ENCODE peak calls at places on chromosome 13, in seven cellular contexts. D is neural progenitor cell, Y is GM23248, I is PC-3, G is HCT116, B is MM.1S, A is GM23338. N is an unnamed sample.

GRCh38 chr13:60642552-60642951 is 245.5 kb downstream of the TDRD3 start:
- DNase-seq in D (no peak), Y (peak; percentile 2), I (peak; percentile 16), G (no peak), B (no peak), A (peak; percentile 43), N (no peak)

GRCh38 chr13:108595416-108596257 is 33.8 kb upstream of the MYO16 start:
- DNase-seq in D (peak; percentile 32), Y (no peak), I (no peak), G (no peak), B (no peak), A (no peak), N (no peak)

GRCh38 chr13:91184244-91184926 is 163.1 kb upstream of the MIR17HG start:
- DNase-seq in D (no peak), Y (peak; percentile 2), I (peak; percentile 23), G (no peak), B (no peak), A (no peak), N (no peak)

GRCh38 chr13:31998131-31998530 is 33.4 kb upstream of the FRY start:
- DNase-seq in D (no peak), Y (no peak), I (no peak), G (no peak), B (no peak), A (peak; percentile 16), N (peak; percentile 13)

GRCh38 chr13:20487927-20488326 is 37.7 kb downstream of the CRYL1 start:
- DNase-seq in D (no peak), Y (no peak), I (no peak), G (no peak), B (peak; percentile 14), A (no peak), N (no peak)

GRCh38 chr13:48975101-48975925 is at the start of gene FNDC3A:
- DNase-seq in D (peak; percentile 91), Y (peak; percentile 77), I (peak; percentile 51), G (peak; percentile 29), B (peak; percentile 48), A (peak; percentile 89), N (peak; percentile 91)

GRCh38 chr13:98957731-98958442 is 20.0 kb downstream of the DOCK9 start:
- DNase-seq in D (no peak), Y (no peak), I (no peak), G (no peak), B (no peak), A (no peak), N (no peak)

GRCh38 chr13:114097893-114098688 is 34.3 kb downstream of the RASA3 start:
- DNase-seq in D (no peak), Y (no peak), I (no peak), G (no peak), B (no peak), A (no peak), N (no peak)

GRCh38 chr13:78604782-78605611 is 1.6 kb upstream of the POU4F1 start:
- DNase-seq in D (peak; percentile 67), Y (peak; percentile 52), I (no peak), G (no peak), B (no peak), A (peak; percentile 79), N (no peak)

GRCh38 chr13:34803756-34804155 is 138.3 kb upstream of the NBEA start:
- DNase-seq in D (no peak), Y (no peak), I (peak; percentile 57), G (no peak), B (no peak), A (no peak), N (no peak)

GRCh38 chr13:79679334-79679733 is 198.4 kb downstream of the NDFIP2 start:
- DNase-seq in D (peak; percentile 87), Y (peak; percentile 81), I (peak; percentile 76), G (peak; percentile 56), B (peak; percentile 62), A (peak; percentile 93), N (peak; percentile 89)

GRCh38 chr13:72384879-72385278 is 342.6 kb downstream of the MZT1 start:
- DNase-seq in D (no peak), Y (no peak), I (peak; percentile 46), G (no peak), B (no peak), A (no peak), N (peak; percentile 13)

GRCh38 chr13:76992548-76993001 is 694 bp downstream of the CLN5 start:
- DNase-seq in D (peak; percentile 60), Y (peak; percentile 65), I (peak; percentile 14), G (no peak), B (peak; percentile 35), A (peak; percentile 60), N (peak; percentile 62)

GRCh38 chr13:28630864-28631263 is 28.1 kb upstream of the POMP start:
- DNase-seq in D (no peak), Y (peak; percentile 44), I (no peak), G (no peak), B (no peak), A (no peak), N (no peak)

GRCh38 chr13:60627071-60627686 is 230.2 kb downstream of the TDRD3 start:
- DNase-seq in D (peak; percentile 90), Y (peak; percentile 50), I (peak; percentile 56), G (peak; percentile 19), B (peak; percentile 18), A (peak; percentile 91), N (peak; percentile 70)

GRCh38 chr13:76759877-76760276 is 126.3 kb downstream of the KCTD12 start:
- DNase-seq in D (no peak), Y (no peak), I (no peak), G (no peak), B (no peak), A (no peak), N (no peak)

DNA sequence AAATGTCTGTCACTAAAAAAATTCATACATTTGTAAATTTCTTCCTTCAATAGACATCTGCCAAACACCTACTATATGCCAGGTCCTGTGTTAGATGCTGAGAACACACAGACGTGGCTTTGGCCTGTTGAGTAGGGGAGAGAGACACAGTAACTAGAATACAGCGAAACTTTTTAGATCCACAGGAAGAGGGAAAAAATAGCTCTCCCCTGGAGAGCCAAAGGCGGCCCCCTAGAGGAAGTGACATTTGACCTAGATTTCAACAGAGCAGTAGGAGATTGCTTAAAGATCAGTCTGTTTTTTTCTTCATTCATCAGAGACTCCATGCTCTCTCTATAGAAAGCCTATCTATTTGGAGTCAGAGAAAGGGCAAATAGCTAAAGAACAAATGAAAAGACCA is 11.3 kb downstream of the LCP1 start:
- DNase-seq in D (no peak), Y (no peak), I (no peak), G (no peak), B (no peak), A (peak; percentile 44), N (no peak)
- H3K4me3 ChIP-seq in D (no peak overlapping the region), Y (no peak overlapping the region), I (no peak overlapping the region), G (no peak overlapping the region), B (no peak overlapping the region), A (no peak overlapping the region), N (no peak overlapping the region)

GRCh38 chr13:85700909-85701308 is 98.3 kb downstream of the SLITRK6 start:
- DNase-seq in D (no peak), Y (no peak), I (peak; percentile 62), G (no peak), B (peak; percentile 50), A (no peak), N (no peak)

GRCh38 chr13:85693889-85694511 is 105.2 kb downstream of the SLITRK6 start:
- DNase-seq in D (no peak), Y (no peak), I (peak; percentile 8), G (no peak), B (no peak), A (peak; percentile 14), N (peak; percentile 23)

GRCh38 chr13:85698236-85698635 is 101.0 kb downstream of the SLITRK6 start:
- DNase-seq in D (no peak), Y (no peak), I (no peak), G (no peak), B (no peak), A (no peak), N (no peak)
- TF ChIP-seq EZH2 in D (no peak), Y (no peak), I (no peak), G (no peak), B (no peak), A (no peak), N (no peak)

GRCh38 chr13:47112205-47112896 is 215.5 kb upstream of the HTR2A start:
- DNase-seq in D (peak; percentile 65), Y (peak; percentile 59), I (peak; percentile 71), G (no peak), B (no peak), A (peak; percentile 82), N (no peak)

GRCh38 chr13:47110833-47111240 is 214.0 kb upstream of the HTR2A start:
- DNase-seq in D (no peak), Y (no peak), I (peak; percentile 77), G (no peak), B (no peak), A (no peak), N (no peak)

GRCh38 chr13:47112900-47113299 is 216.0 kb upstream of the HTR2A start:
- DNase-seq in D (no peak), Y (no peak), I (peak; percentile 33), G (no peak), B (no peak), A (no peak), N (no peak)

GRCh38 chr13:47111499-47111898 is 214.6 kb upstream of the HTR2A start:
- DNase-seq in D (no peak), Y (no peak), I (no peak), G (no peak), B (no peak), A (no peak), N (no peak)

DNA sequence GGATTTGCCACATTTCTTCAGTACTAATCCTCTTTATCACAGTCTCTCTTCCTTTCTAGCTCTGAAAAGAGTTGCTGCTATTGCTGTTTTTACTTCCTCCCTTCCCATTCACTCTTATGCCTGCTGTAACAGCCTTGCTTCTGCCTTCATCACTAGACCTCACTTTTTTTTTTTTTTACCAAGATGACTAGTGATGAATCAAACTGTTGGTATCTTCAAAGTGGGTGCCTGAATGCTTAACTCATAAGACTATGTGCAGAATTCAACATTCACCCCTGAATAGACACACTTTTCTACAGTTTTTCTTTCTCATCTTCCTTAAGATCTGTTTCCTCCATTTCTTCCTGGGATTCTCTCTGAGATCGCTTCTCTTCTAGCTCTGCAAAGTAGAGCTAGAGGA is 217.2 kb upstream of the HTR2A start:
- DNase-seq in D (peak; percentile 18), Y (peak; percentile 90), I (peak; percentile 62), G (no peak), B (no peak), A (no peak), N (no peak)
- TF ChIP-seq EZH2phosphoT487 in D (no peak), Y (no peak), I (no peak), G (no peak), B (no peak), A (no peak), N (no peak)

GRCh38 chr13:112614835-112615234 is 26.9 kb upstream of the TUBGCP3 start:
- DNase-seq in D (no peak), Y (no peak), I (no peak), G (no peak), B (no peak), A (no peak), N (no peak)
- H3K4me3 ChIP-seq in D (no peak overlapping the region), Y (no peak overlapping the region), I (no peak overlapping the region), G (no peak overlapping the region), B (no peak overlapping the region), A (no peak overlapping the region), N (no peak overlapping the region)

GRCh38 chr13:106696719-106697118 is 128.8 kb upstream of the ARGLU1 start:
- DNase-seq in D (no peak), Y (no peak), I (no peak), G (no peak), B (no peak), A (no peak), N (no peak)

GRCh38 chr13:106700007-106700950 is 132.3 kb upstream of the ARGLU1 start:
- DNase-seq in D (no peak), Y (peak; percentile 8), I (peak; percentile 46), G (no peak), B (no peak), A (no peak), N (no peak)

GRCh38 chr13:106696140-106696539 is 128.2 kb upstream of the ARGLU1 start:
- DNase-seq in D (no peak), Y (no peak), I (no peak), G (no peak), B (no peak), A (no peak), N (no peak)

GRCh38 chr13:106701810-106702341 is 133.9 kb upstream of the ARGLU1 start:
- DNase-seq in D (no peak), Y (no peak), I (no peak), G (no peak), B (no peak), A (no peak), N (no peak)
- TF ChIP-seq EZH2 in D (no peak), Y (no peak), I (no peak), G (no peak), B (no peak), A (no peak), N (no peak)